ENCODE peak calls at places on chromosomes 3 and 15, in seven cellular contexts. B is activated CD4-positive, alpha-beta T cell treated with anti-CD3 and anti-CD28 coated beads, Interleukin-2, amount 50 U/mL, for 1 hour; T is transverse colon; V is hypothalamus; S is left ventricle myocardium inferior; G is NCI-H2081; H is H54. I is an unnamed sample.

GRCh38 chr3:46455231-46456115 is 9.2 kb downstream of the LTF start:
- DNase-seq in B (no peak), T (no peak), V (no peak), S (no peak), G (no peak), H (no peak), I (no peak)

GRCh38 chr3:4993276-4994143 is 14.3 kb downstream of the BHLHE40 start:
- DNase-seq in B (no peak), T (no peak), V (no peak), S (no peak), G (no peak), H (no peak), I (peak)

GRCh38 chr15:33453761-33454160 is 143.0 kb downstream of the RYR3 start:
- DNase-seq in B (no peak), T (no peak), V (no peak), S (no peak), G (no peak), H (no peak), I (no peak)

GRCh38 chr3:8845641-8846040 is 76.2 kb upstream of the OXTR start:
- DNase-seq in B (no peak), T (no peak), V (no peak), S (no peak), G (no peak), H (peak), I (no peak)

GRCh38 chr3:14632445-14632930 is 19.1 kb upstream of the CCDC174 start:
- DNase-seq in B (no peak), T (no peak), V (no peak), S (no peak), G (no peak), H (no peak), I (no peak)

GRCh38 chr3:45546636-45547201 is 47.8 kb upstream of the LIMD1 start:
- DNase-seq in B (peak), T (no peak), V (no peak), S (no peak), G (no peak), H (no peak), I (no peak)

GRCh38 chr15:58487041-58487723 is 55.4 kb downstream of the LIPC start:
- DNase-seq in B (no peak), T (no peak), V (no peak), S (no peak), G (no peak), H (no peak), I (no peak)

GRCh38 chr15:67137319-67137718 is 71.9 kb downstream of the SMAD3 start:
- DNase-seq in B (no peak), T (no peak), V (no peak), S (no peak), G (no peak), H (no peak), I (no peak)

GRCh38 chr3:85939026-85939616 is 980.3 kb downstream of the CADM2 start:
- DNase-seq in B (no peak), T (no peak), V (peak), S (no peak), G (peak), H (no peak), I (no peak)

GRCh38 chr15:74438696-74439316 is 5.0 kb upstream of the SEMA7A start:
- DNase-seq in B (peak), T (peak), V (no peak), S (peak), G (peak), H (peak), I (peak)

GRCh38 chr3:138686771-138687221 is 78.2 kb downstream of the FAIM start:
- DNase-seq in B (no peak), T (no peak), V (no peak), S (no peak), G (no peak), H (no peak), I (no peak)

GRCh38 chr15:71496336-71496955 is 313.9 kb upstream of the NR2E3 start:
- DNase-seq in B (no peak), T (no peak), V (no peak), S (no peak), G (no peak), H (peak), I (no peak)

GRCh38 chr3:147191795-147192385 is 214.5 kb downstream of the ZIC4 start:
- DNase-seq in B (no peak), T (peak), V (no peak), S (no peak), G (peak), H (peak), I (no peak)

GRCh38 chr15:57306944-57307411 is 69.3 kb upstream of the CGNL1 start:
- DNase-seq in B (no peak), T (no peak), V (no peak), S (no peak), G (peak), H (no peak), I (no peak)

GRCh38 chr15:52658955-52659354 is 20.2 kb downstream of the ATOSA start:
- DNase-seq in B (peak), T (no peak), V (no peak), S (no peak), G (no peak), H (no peak), I (no peak)

GRCh38 chr15:78290222-78290621 is 9.2 kb downstream of the SKIC8 start:
- DNase-seq in B (no peak), T (no peak), V (no peak), S (no peak), G (no peak), H (no peak), I (no peak)

GRCh38 chr3:189721873-189722665 is 90.9 kb downstream of the TP63 start:
- DNase-seq in B (no peak), T (no peak), V (no peak), S (no peak), G (no peak), H (no peak), I (no peak)

GRCh38 chr3:147411235-147411607 is 2.1 kb downstream of the ZIC1 start:
- DNase-seq in B (no peak), T (no peak), V (no peak), S (no peak), G (no peak), H (no peak), I (no peak)

GRCh38 chr3:129025691-129026435 is 24.8 kb downstream of the EFCC1 start:
- DNase-seq in B (no peak), T (peak), V (no peak), S (peak), G (no peak), H (no peak), I (no peak)

GRCh38 chr15:30885814-30886213 is 17.9 kb upstream of the FAN1 start:
- DNase-seq in B (no peak), T (no peak), V (no peak), S (no peak), G (no peak), H (peak), I (no peak)

GRCh38 chr3:145022447-145022846 is 1050.8 kb downstream of the DIPK2A start:
- DNase-seq in B (no peak), T (no peak), V (no peak), S (no peak), G (no peak), H (no peak), I (no peak)

GRCh38 chr3:36476274-36476942 is 96.1 kb downstream of the STAC start:
- DNase-seq in B (no peak), T (no peak), V (no peak), S (no peak), G (no peak), H (no peak), I (no peak)

GRCh38 chr3:99159220-99159762 is 257.8 kb upstream of the DCBLD2 start:
- DNase-seq in B (no peak), T (no peak), V (no peak), S (no peak), G (no peak), H (no peak), I (no peak)

I was measured in activated T-helper 2 cell treated with anti-CD3 and anti-CD28 coated beads, Interferon-gamma antibody, Interleukin-2, Interleukin-4, amounts not matched to agents 10 μg/mL and 5 μg/mL and 100 μg/mL, durations not matched to agents 14 hours and 24 hours and 36 hours.